ENCODE peak calls at places on chromosomes 6 and 20, in five cellular contexts. V is fibroblast of the aortic adventitia, F is AG10803, C is uterus, Z is NB4. W is an unnamed sample.

GRCh38 chr20:19978511-19979210 is 38.5 kb upstream of the NAA20 start:
- DNase-seq in V (no peak), F (no peak), C (no peak), Z (no peak), W (no peak)

GRCh38 chr6:108744996-108745395 is 103.2 kb upstream of the ARMC2 start:
- DNase-seq in V (no peak), F (no peak), C (no peak), Z (no peak), W (no peak)

GRCh38 chr20:10469599-10469998 is 34.5 kb downstream of the SLX4IP start:
- DNase-seq in V (peak; percentile 93), F (peak; percentile 88), C (peak; percentile 73), Z (peak; percentile 93), W (peak; percentile 95)

GRCh38 chr6:435442-436307 is 44.1 kb downstream of the IRF4 start:
- DNase-seq in V (no peak), F (no peak), C (no peak), Z (no peak), W (no peak)

GRCh38 chr6:105263685-105264298 is 84.0 kb upstream of the POPDC3 start:
- DNase-seq in V (no peak), F (no peak), C (no peak), Z (no peak), W (no peak)

GRCh38 chr20:49385471-49385870 is 97.0 kb downstream of the KCNB1 start:
- DNase-seq in V (peak; percentile 33), F (peak; percentile 47), C (no peak), Z (peak; percentile 49), W (peak; percentile 65)

GRCh38 chr20:17570347-17571152 is 675 bp downstream of the DSTN start:
- DNase-seq in V (peak; percentile 59), F (peak; percentile 46), C (peak; percentile 60), Z (peak; percentile 66), W (peak; percentile 52)

GRCh38 chr6:167956983-167957492 is 40.4 kb upstream of the KIF25 start:
- DNase-seq in V (no peak), F (peak; percentile 9), C (no peak), Z (no peak), W (peak; percentile 40)

GRCh38 chr6:91678679-91679078 is 1091.8 kb upstream of the MAP3K7 start:
- DNase-seq in V (no peak), F (no peak), C (no peak), Z (no peak), W (no peak)

GRCh38 chr6:1380625-1381396 is 8.6 kb upstream of the FOXF2 start:
- DNase-seq in V (no peak), F (no peak), C (no peak), Z (no peak), W (no peak)

GRCh38 chr6:126083875-126084274 is 97.5 kb downstream of the TRMT11 start:
- DNase-seq in V (no peak), F (no peak), C (no peak), Z (no peak), W (no peak)

GRCh38 chr6:126072834-126073233 is 86.5 kb downstream of the TRMT11 start:
- DNase-seq in V (no peak), F (no peak), C (no peak), Z (no peak), W (no peak)

GRCh38 chr6:126076992-126077664 is 90.8 kb downstream of the TRMT11 start:
- DNase-seq in V (peak; percentile 73), F (peak; percentile 64), C (peak; percentile 60), Z (no peak), W (no peak)

GRCh38 chr6:126075335-126076071 is 89.2 kb downstream of the TRMT11 start:
- DNase-seq in V (no peak), F (no peak), C (no peak), Z (no peak), W (no peak)

GRCh38 chr6:126077810-126078791 is 91.8 kb downstream of the TRMT11 start:
- DNase-seq in V (peak; percentile 74), F (peak; percentile 94), C (peak; percentile 83), Z (no peak), W (no peak)
- H3K4me3 ChIP-seq in V (no peak overlapping the region), F (no peak overlapping the region), C (no peak overlapping the region), Z (no peak overlapping the region), W (no peak overlapping the region)

DNA sequence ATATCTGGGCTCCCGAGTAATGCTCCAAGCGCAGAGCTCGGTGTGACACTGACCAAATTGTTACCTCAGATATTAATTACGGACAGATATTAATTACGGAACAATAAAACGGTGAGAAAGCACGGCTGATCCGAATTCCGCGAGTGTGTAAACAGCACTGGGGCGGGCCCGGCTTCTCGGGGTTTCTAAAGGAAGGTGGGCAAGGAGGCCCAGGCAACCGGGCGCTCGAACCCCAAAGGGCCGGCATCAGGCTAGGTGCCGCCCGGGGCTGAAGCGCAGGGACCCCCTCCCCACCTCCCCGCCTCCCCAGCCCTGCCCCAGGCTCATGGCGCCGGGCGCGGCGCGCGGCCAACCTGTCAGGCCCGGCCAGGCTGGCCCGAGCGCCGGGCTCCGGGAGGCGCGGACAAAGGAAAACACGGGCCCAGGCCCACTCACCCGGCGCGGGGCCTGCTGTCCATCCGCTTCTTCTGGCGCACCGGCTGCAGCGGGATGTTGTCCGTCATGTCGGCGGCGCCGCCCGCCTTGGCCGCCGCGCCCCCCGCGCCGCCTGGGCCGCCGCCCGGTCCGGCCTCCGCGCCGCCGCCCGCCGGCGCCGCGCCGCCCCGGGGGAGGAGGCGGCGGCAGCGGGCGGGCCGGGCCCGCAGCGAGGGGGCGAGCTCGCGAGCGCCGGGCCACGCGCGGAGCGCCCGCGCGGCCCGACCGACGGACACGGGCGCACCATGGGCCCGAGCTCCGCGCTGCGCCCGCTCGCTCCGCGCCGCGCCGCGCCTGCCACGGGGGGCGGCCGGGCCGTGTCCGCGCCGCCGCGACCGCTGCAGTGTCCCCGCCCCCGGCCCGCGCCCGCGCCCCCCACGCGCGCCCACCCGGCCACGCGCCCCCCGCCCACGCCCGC is at the start of gene ATP9A:
- DNase-seq in V (peak; percentile 27), F (peak; percentile 35), C (peak; percentile 38), Z (no peak), W (peak; percentile 36)
- TF ChIP-seq CTCF in V (no peak), F (no peak), C (no peak), Z (no peak), W (no peak)

GRCh38 chr20:32179515-32179914 is 28.0 kb downstream of the PLAGL2 start:
- DNase-seq in V (no peak), F (no peak), C (no peak), Z (no peak), W (no peak)

GRCh38 chr20:32181606-32182005 is 25.9 kb downstream of the PLAGL2 start:
- DNase-seq in V (no peak), F (no peak), C (no peak), Z (no peak), W (no peak)

GRCh38 chr20:32183947-32184635 is 23.5 kb downstream of the PLAGL2 start:
- DNase-seq in V (no peak), F (no peak), C (no peak), Z (no peak), W (no peak)

GRCh38 chr20:32184953-32185603 is 22.5 kb downstream of the PLAGL2 start:
- DNase-seq in V (no peak), F (no peak), C (no peak), Z (no peak), W (no peak)

DNA sequence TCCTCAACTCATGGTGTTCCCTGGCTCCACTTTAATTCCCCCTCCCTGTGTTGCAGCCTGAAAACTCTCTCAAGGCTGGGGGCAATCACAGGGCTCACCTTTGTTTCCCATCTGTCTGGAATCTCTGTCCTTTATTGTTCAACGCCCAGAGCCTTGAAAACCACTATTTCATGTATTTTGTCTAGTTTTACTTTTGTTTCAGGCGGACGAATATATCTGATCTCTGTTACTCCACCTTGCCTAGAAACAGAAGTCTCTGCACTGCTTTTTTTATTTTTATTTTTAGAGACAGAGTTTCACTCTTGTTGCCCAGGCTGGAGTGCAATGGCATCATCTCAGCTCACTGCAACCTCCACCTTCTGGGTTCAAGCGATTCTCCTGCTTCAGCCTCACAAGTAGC is 27.6 kb downstream of the PLAGL2 start:
- DNase-seq in V (no peak), F (no peak), C (no peak), Z (no peak), W (no peak)
- H3K4me3 ChIP-seq in V (no peak overlapping the region), F (no peak overlapping the region), C (no peak overlapping the region), Z (no peak overlapping the region), W (no peak overlapping the region)

DNA sequence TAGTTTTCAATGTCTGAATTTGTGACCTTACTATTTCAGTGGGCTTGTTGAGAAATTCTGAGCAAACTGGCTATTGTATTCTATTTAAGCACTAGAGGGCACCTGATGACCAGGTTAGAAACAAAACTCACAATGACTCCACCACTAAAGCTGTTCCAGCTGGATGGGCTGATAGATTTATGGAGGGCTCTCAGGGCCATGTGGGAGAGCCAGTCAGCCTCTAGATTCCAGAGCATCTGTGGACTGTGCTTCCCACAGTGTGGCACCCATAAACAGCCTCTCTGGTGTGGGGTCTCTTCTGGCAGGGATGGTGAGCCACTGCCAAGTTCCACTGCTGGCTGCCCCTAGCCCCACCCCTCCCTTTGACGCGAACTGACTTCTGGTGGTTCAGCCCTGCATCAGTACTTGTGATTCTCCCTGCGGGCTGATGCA is 29.2 kb downstream of the C6orf58 start:
- DNase-seq in V (peak; percentile 54), F (peak; percentile 40), C (no peak), Z (peak; percentile 29), W (peak; percentile 71)
- TF ChIP-seq CTCF in V (peak; percentile 34), F (peak; percentile 29), C (no peak), Z (peak; percentile 6), W (peak; percentile 55)

DNA sequence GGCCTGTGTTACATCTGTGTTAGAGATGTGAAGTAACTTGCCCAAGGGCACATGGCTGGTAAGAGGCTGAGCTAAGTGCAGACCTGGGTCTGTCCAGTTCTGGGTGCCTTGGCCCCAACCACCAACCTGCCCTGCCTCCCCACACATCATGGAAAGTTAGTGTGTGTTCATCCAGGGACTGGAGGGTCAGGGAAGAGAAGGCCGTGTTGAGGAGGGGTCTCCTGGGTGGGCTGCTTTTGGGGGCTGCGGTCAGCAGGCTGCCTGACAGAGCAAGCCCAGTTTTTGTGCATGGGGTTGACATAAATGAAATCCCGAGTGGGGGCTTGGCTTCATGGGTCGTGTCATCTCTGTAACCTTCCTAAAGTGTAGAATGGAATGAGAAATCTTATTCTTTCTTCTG is 10.9 kb downstream of the PYGB start:
- DNase-seq in V (no peak), F (no peak), C (no peak), Z (no peak), W (no peak)
- H3K4me3 ChIP-seq in V (no peak overlapping the region), F (no peak overlapping the region), C (no peak overlapping the region), Z (no peak overlapping the region), W (no peak overlapping the region)

W was measured in choroid plexus epithelial cell.